ENCODE peak calls at places on chromosomes 12 and 14, in nine cellular contexts. One of them, this sample, is unnamed.

GRCh38 chr14:75877292-75877691 is 104.5 kb downstream of the TGFB3 start:
- DNase-seq in NCI-H1092 treated with DMSO at 0.1 percent for 48 hours: no peak
- DNase-seq in activated CD4-positive, CD25-positive, alpha-beta regulatory T cell treated with anti-CD3 and anti-CD28 coated beads, Interleukin-2, amount 50 U/mL, for 16 hours: no peak
- DNase-seq in bronchial epithelial cell: peak
- DNase-seq in NCI-H2107: no peak
- DNase-seq in endodermal cell: no peak
- DNase-seq in HuH-7.5: no peak
- DNase-seq in endothelial cell of umbilical vein: no peak
- DNase-seq in T-helper 1 cell: no peak
- DNase-seq in this sample: no peak

GRCh38 chr12:105812356-105812755 is 326.4 kb downstream of the NUAK1 start:
- DNase-seq in NCI-H1092 treated with DMSO at 0.1 percent for 48 hours: no peak
- DNase-seq in activated CD4-positive, CD25-positive, alpha-beta regulatory T cell treated with anti-CD3 and anti-CD28 coated beads, Interleukin-2, amount 50 U/mL, for 16 hours: no peak
- DNase-seq in bronchial epithelial cell: no peak
- DNase-seq in NCI-H2107: no peak
- DNase-seq in endodermal cell: no peak
- DNase-seq in HuH-7.5: no peak
- DNase-seq in endothelial cell of umbilical vein: no peak
- DNase-seq in T-helper 1 cell: no peak
- DNase-seq in this sample: no peak

GRCh38 chr14:74747237-74747636 is 15.9 kb upstream of the YLPM1 start:
- DNase-seq in NCI-H1092 treated with DMSO at 0.1 percent for 48 hours: no peak
- DNase-seq in activated CD4-positive, CD25-positive, alpha-beta regulatory T cell treated with anti-CD3 and anti-CD28 coated beads, Interleukin-2, amount 50 U/mL, for 16 hours: no peak
- DNase-seq in bronchial epithelial cell: no peak
- DNase-seq in NCI-H2107: no peak
- DNase-seq in endodermal cell: no peak
- DNase-seq in HuH-7.5: no peak
- DNase-seq in endothelial cell of umbilical vein: no peak
- DNase-seq in T-helper 1 cell: no peak
- DNase-seq in this sample: no peak

GRCh38 chr14:90924618-90925345 is 108.6 kb upstream of the TTC7B start:
- DNase-seq in NCI-H1092 treated with DMSO at 0.1 percent for 48 hours: no peak
- DNase-seq in activated CD4-positive, CD25-positive, alpha-beta regulatory T cell treated with anti-CD3 and anti-CD28 coated beads, Interleukin-2, amount 50 U/mL, for 16 hours: no peak
- DNase-seq in bronchial epithelial cell: peak
- DNase-seq in NCI-H2107: no peak
- DNase-seq in endodermal cell: no peak
- DNase-seq in HuH-7.5: no peak
- DNase-seq in endothelial cell of umbilical vein: no peak
- DNase-seq in T-helper 1 cell: no peak
- DNase-seq in this sample: no peak

GRCh38 chr14:95533822-95534221 is 1.0 kb upstream of the GLRX5 start:
- DNase-seq in NCI-H1092 treated with DMSO at 0.1 percent for 48 hours: no peak
- DNase-seq in activated CD4-positive, CD25-positive, alpha-beta regulatory T cell treated with anti-CD3 and anti-CD28 coated beads, Interleukin-2, amount 50 U/mL, for 16 hours: no peak
- DNase-seq in bronchial epithelial cell: no peak
- DNase-seq in NCI-H2107: no peak
- DNase-seq in endodermal cell: peak
- DNase-seq in HuH-7.5: no peak
- DNase-seq in endothelial cell of umbilical vein: no peak
- DNase-seq in T-helper 1 cell: no peak
- DNase-seq in this sample: no peak

GRCh38 chr12:80230068-80230467 is 130.7 kb downstream of the OTOGL start:
- DNase-seq in NCI-H1092 treated with DMSO at 0.1 percent for 48 hours: no peak
- DNase-seq in activated CD4-positive, CD25-positive, alpha-beta regulatory T cell treated with anti-CD3 and anti-CD28 coated beads, Interleukin-2, amount 50 U/mL, for 16 hours: no peak
- DNase-seq in bronchial epithelial cell: no peak
- DNase-seq in NCI-H2107: no peak
- DNase-seq in endodermal cell: peak
- DNase-seq in HuH-7.5: no peak
- DNase-seq in endothelial cell of umbilical vein: peak
- DNase-seq in T-helper 1 cell: no peak
- DNase-seq in this sample: no peak

GRCh38 chr12:108457734-108458361 is 57.2 kb upstream of the FICD start:
- DNase-seq in NCI-H1092 treated with DMSO at 0.1 percent for 48 hours: no peak
- DNase-seq in activated CD4-positive, CD25-positive, alpha-beta regulatory T cell treated with anti-CD3 and anti-CD28 coated beads, Interleukin-2, amount 50 U/mL, for 16 hours: no peak
- DNase-seq in bronchial epithelial cell: no peak
- DNase-seq in NCI-H2107: no peak
- DNase-seq in endodermal cell: peak
- DNase-seq in HuH-7.5: no peak
- DNase-seq in endothelial cell of umbilical vein: no peak
- DNase-seq in T-helper 1 cell: no peak
- DNase-seq in this sample: no peak

GRCh38 chr14:24150061-24150460 is 2.8 kb downstream of the RNF31 start:
- DNase-seq in NCI-H1092 treated with DMSO at 0.1 percent for 48 hours: no peak
- DNase-seq in activated CD4-positive, CD25-positive, alpha-beta regulatory T cell treated with anti-CD3 and anti-CD28 coated beads, Interleukin-2, amount 50 U/mL, for 16 hours: no peak
- DNase-seq in bronchial epithelial cell: no peak
- DNase-seq in NCI-H2107: no peak
- DNase-seq in endodermal cell: no peak
- DNase-seq in HuH-7.5: no peak
- DNase-seq in endothelial cell of umbilical vein: no peak
- DNase-seq in T-helper 1 cell: no peak
- DNase-seq in this sample: no peak

GRCh38 chr14:57009585-57010515 is 199.6 kb upstream of the OTX2 start:
- DNase-seq in NCI-H1092 treated with DMSO at 0.1 percent for 48 hours: no peak
- DNase-seq in activated CD4-positive, CD25-positive, alpha-beta regulatory T cell treated with anti-CD3 and anti-CD28 coated beads, Interleukin-2, amount 50 U/mL, for 16 hours: no peak
- DNase-seq in bronchial epithelial cell: peak
- DNase-seq in NCI-H2107: no peak
- DNase-seq in endodermal cell: no peak
- DNase-seq in HuH-7.5: no peak
- DNase-seq in endothelial cell of umbilical vein: no peak
- DNase-seq in T-helper 1 cell: no peak
- DNase-seq in this sample: no peak

GRCh38 chr14:79605863-79606262 is 605.4 kb downstream of the DIO2 start:
- DNase-seq in NCI-H1092 treated with DMSO at 0.1 percent for 48 hours: peak
- DNase-seq in activated CD4-positive, CD25-positive, alpha-beta regulatory T cell treated with anti-CD3 and anti-CD28 coated beads, Interleukin-2, amount 50 U/mL, for 16 hours: no peak
- DNase-seq in bronchial epithelial cell: no peak
- DNase-seq in NCI-H2107: peak
- DNase-seq in endodermal cell: no peak
- DNase-seq in HuH-7.5: no peak
- DNase-seq in endothelial cell of umbilical vein: no peak
- DNase-seq in T-helper 1 cell: no peak
- DNase-seq in this sample: no peak

GRCh38 chr12:25585021-25585523 is 32.0 kb upstream of the LMNTD1 start:
- DNase-seq in NCI-H1092 treated with DMSO at 0.1 percent for 48 hours: no peak
- DNase-seq in activated CD4-positive, CD25-positive, alpha-beta regulatory T cell treated with anti-CD3 and anti-CD28 coated beads, Interleukin-2, amount 50 U/mL, for 16 hours: no peak
- DNase-seq in bronchial epithelial cell: peak
- DNase-seq in NCI-H2107: no peak
- DNase-seq in endodermal cell: no peak
- DNase-seq in HuH-7.5: no peak
- DNase-seq in endothelial cell of umbilical vein: peak
- DNase-seq in T-helper 1 cell: no peak
- DNase-seq in this sample: no peak

GRCh38 chr12:75349946-75350345 is 15.5 kb downstream of the GLIPR1L1 start:
- DNase-seq in NCI-H1092 treated with DMSO at 0.1 percent for 48 hours: no peak
- DNase-seq in activated CD4-positive, CD25-positive, alpha-beta regulatory T cell treated with anti-CD3 and anti-CD28 coated beads, Interleukin-2, amount 50 U/mL, for 16 hours: no peak
- DNase-seq in bronchial epithelial cell: no peak
- DNase-seq in NCI-H2107: no peak
- DNase-seq in endodermal cell: peak
- DNase-seq in HuH-7.5: no peak
- DNase-seq in endothelial cell of umbilical vein: no peak
- DNase-seq in T-helper 1 cell: no peak
- DNase-seq in this sample: no peak

GRCh38 chr12:14873440-14874185 is 12.0 kb downstream of the MGP start:
- DNase-seq in NCI-H1092 treated with DMSO at 0.1 percent for 48 hours: no peak
- DNase-seq in activated CD4-positive, CD25-positive, alpha-beta regulatory T cell treated with anti-CD3 and anti-CD28 coated beads, Interleukin-2, amount 50 U/mL, for 16 hours: no peak
- DNase-seq in bronchial epithelial cell: no peak
- DNase-seq in NCI-H2107: no peak
- DNase-seq in endodermal cell: no peak
- DNase-seq in HuH-7.5: no peak
- DNase-seq in endothelial cell of umbilical vein: no peak
- DNase-seq in T-helper 1 cell: no peak
- DNase-seq in this sample: no peak

GRCh38 chr14:94043756-94044475 is 17.8 kb downstream of the OTUB2 start:
- DNase-seq in NCI-H1092 treated with DMSO at 0.1 percent for 48 hours: no peak
- DNase-seq in activated CD4-positive, CD25-positive, alpha-beta regulatory T cell treated with anti-CD3 and anti-CD28 coated beads, Interleukin-2, amount 50 U/mL, for 16 hours: no peak
- DNase-seq in bronchial epithelial cell: no peak
- DNase-seq in NCI-H2107: no peak
- DNase-seq in endodermal cell: no peak
- DNase-seq in HuH-7.5: no peak
- DNase-seq in endothelial cell of umbilical vein: no peak
- DNase-seq in T-helper 1 cell: no peak
- DNase-seq in this sample: no peak

GRCh38 chr14:28766505-28767238 is at the start of gene FOXG1:
- DNase-seq in NCI-H1092 treated with DMSO at 0.1 percent for 48 hours: peak
- DNase-seq in activated CD4-positive, CD25-positive, alpha-beta regulatory T cell treated with anti-CD3 and anti-CD28 coated beads, Interleukin-2, amount 50 U/mL, for 16 hours: no peak
- DNase-seq in bronchial epithelial cell: no peak
- DNase-seq in NCI-H2107: peak
- DNase-seq in endodermal cell: peak
- DNase-seq in HuH-7.5: peak
- DNase-seq in endothelial cell of umbilical vein: no peak
- DNase-seq in T-helper 1 cell: no peak
- DNase-seq in this sample: no peak

GRCh38 chr12:123973552-123974341 is 732 bp downstream of the ZNF664 start:
- DNase-seq in NCI-H1092 treated with DMSO at 0.1 percent for 48 hours: no peak
- DNase-seq in activated CD4-positive, CD25-positive, alpha-beta regulatory T cell treated with anti-CD3 and anti-CD28 coated beads, Interleukin-2, amount 50 U/mL, for 16 hours: no peak
- DNase-seq in bronchial epithelial cell: no peak
- DNase-seq in NCI-H2107: no peak
- DNase-seq in endodermal cell: peak
- DNase-seq in HuH-7.5: peak
- DNase-seq in endothelial cell of umbilical vein: peak
- DNase-seq in T-helper 1 cell: peak
- DNase-seq in this sample: peak

GRCh38 chr12:12559699-12560296 is 2.9 kb downstream of the DUSP16 start:
- DNase-seq in NCI-H1092 treated with DMSO at 0.1 percent for 48 hours: no peak
- DNase-seq in activated CD4-positive, CD25-positive, alpha-beta regulatory T cell treated with anti-CD3 and anti-CD28 coated beads, Interleukin-2, amount 50 U/mL, for 16 hours: no peak
- DNase-seq in bronchial epithelial cell: no peak
- DNase-seq in NCI-H2107: no peak
- DNase-seq in endodermal cell: no peak
- DNase-seq in HuH-7.5: no peak
- DNase-seq in endothelial cell of umbilical vein: no peak
- DNase-seq in T-helper 1 cell: no peak
- DNase-seq in this sample: no peak

GRCh38 chr14:105979446-105979845 is 453.1 kb downstream of the TMEM121 start:
- DNase-seq in NCI-H1092 treated with DMSO at 0.1 percent for 48 hours: peak
- DNase-seq in activated CD4-positive, CD25-positive, alpha-beta regulatory T cell treated with anti-CD3 and anti-CD28 coated beads, Interleukin-2, amount 50 U/mL, for 16 hours: no peak
- DNase-seq in bronchial epithelial cell: no peak
- DNase-seq in NCI-H2107: peak
- DNase-seq in endodermal cell: no peak
- DNase-seq in HuH-7.5: no peak
- DNase-seq in endothelial cell of umbilical vein: no peak
- DNase-seq in T-helper 1 cell: no peak
- DNase-seq in this sample: no peak

GRCh38 chr12:117118838-117119591 is 19.8 kb upstream of the TESC start:
- DNase-seq in NCI-H1092 treated with DMSO at 0.1 percent for 48 hours: peak
- DNase-seq in activated CD4-positive, CD25-positive, alpha-beta regulatory T cell treated with anti-CD3 and anti-CD28 coated beads, Interleukin-2, amount 50 U/mL, for 16 hours: no peak
- DNase-seq in bronchial epithelial cell: no peak
- DNase-seq in NCI-H2107: peak
- DNase-seq in endodermal cell: peak
- DNase-seq in HuH-7.5: no peak
- DNase-seq in endothelial cell of umbilical vein: no peak
- DNase-seq in T-helper 1 cell: no peak
- DNase-seq in this sample: no peak

GRCh38 chr12:83461326-83461985 is 774.8 kb downstream of the TMTC2 start:
- DNase-seq in NCI-H1092 treated with DMSO at 0.1 percent for 48 hours: no peak
- DNase-seq in activated CD4-positive, CD25-positive, alpha-beta regulatory T cell treated with anti-CD3 and anti-CD28 coated beads, Interleukin-2, amount 50 U/mL, for 16 hours: no peak
- DNase-seq in bronchial epithelial cell: peak
- DNase-seq in NCI-H2107: no peak
- DNase-seq in endodermal cell: no peak
- DNase-seq in HuH-7.5: no peak
- DNase-seq in endothelial cell of umbilical vein: no peak
- DNase-seq in T-helper 1 cell: no peak
- DNase-seq in this sample: no peak

GRCh38 chr12:91381309-91381804 is 198.7 kb upstream of the DCN start:
- DNase-seq in NCI-H1092 treated with DMSO at 0.1 percent for 48 hours: no peak
- DNase-seq in activated CD4-positive, CD25-positive, alpha-beta regulatory T cell treated with anti-CD3 and anti-CD28 coated beads, Interleukin-2, amount 50 U/mL, for 16 hours: no peak
- DNase-seq in bronchial epithelial cell: peak
- DNase-seq in NCI-H2107: no peak
- DNase-seq in endodermal cell: peak
- DNase-seq in HuH-7.5: no peak
- DNase-seq in endothelial cell of umbilical vein: peak
- DNase-seq in T-helper 1 cell: no peak
- DNase-seq in this sample: no peak

GRCh38 chr12:52151859-52152783 is 39.7 kb downstream of the KRT80 start:
- DNase-seq in NCI-H1092 treated with DMSO at 0.1 percent for 48 hours: no peak
- DNase-seq in activated CD4-positive, CD25-positive, alpha-beta regulatory T cell treated with anti-CD3 and anti-CD28 coated beads, Interleukin-2, amount 50 U/mL, for 16 hours: peak
- DNase-seq in bronchial epithelial cell: peak
- DNase-seq in NCI-H2107: no peak
- DNase-seq in endodermal cell: peak
- DNase-seq in HuH-7.5: peak
- DNase-seq in endothelial cell of umbilical vein: peak
- DNase-seq in T-helper 1 cell: peak
- DNase-seq in this sample: peak

GRCh38 chr12:22658214-22658613 is 33.2 kb downstream of the ETNK1 start:
- DNase-seq in NCI-H1092 treated with DMSO at 0.1 percent for 48 hours: no peak
- DNase-seq in activated CD4-positive, CD25-positive, alpha-beta regulatory T cell treated with anti-CD3 and anti-CD28 coated beads, Interleukin-2, amount 50 U/mL, for 16 hours: no peak
- DNase-seq in bronchial epithelial cell: peak
- DNase-seq in NCI-H2107: no peak
- DNase-seq in endodermal cell: no peak
- DNase-seq in HuH-7.5: no peak
- DNase-seq in endothelial cell of umbilical vein: peak
- DNase-seq in T-helper 1 cell: no peak
- DNase-seq in this sample: no peak

GRCh38 chr12:77104792-77105191 is 39.4 kb upstream of the E2F7 start:
- DNase-seq in NCI-H1092 treated with DMSO at 0.1 percent for 48 hours: no peak
- DNase-seq in activated CD4-positive, CD25-positive, alpha-beta regulatory T cell treated with anti-CD3 and anti-CD28 coated beads, Interleukin-2, amount 50 U/mL, for 16 hours: no peak
- DNase-seq in bronchial epithelial cell: peak
- DNase-seq in NCI-H2107: no peak
- DNase-seq in endodermal cell: no peak
- DNase-seq in HuH-7.5: no peak
- DNase-seq in endothelial cell of umbilical vein: peak
- DNase-seq in T-helper 1 cell: no peak
- DNase-seq in this sample: no peak

GRCh38 chr14:60488175-60488574 is 2.3 kb upstream of the C14orf39 start:
- DNase-seq in NCI-H1092 treated with DMSO at 0.1 percent for 48 hours: peak
- DNase-seq in activated CD4-positive, CD25-positive, alpha-beta regulatory T cell treated with anti-CD3 and anti-CD28 coated beads, Interleukin-2, amount 50 U/mL, for 16 hours: no peak
- DNase-seq in bronchial epithelial cell: peak
- DNase-seq in NCI-H2107: no peak
- DNase-seq in endodermal cell: no peak
- DNase-seq in HuH-7.5: no peak
- DNase-seq in endothelial cell of umbilical vein: no peak
- DNase-seq in T-helper 1 cell: no peak
- DNase-seq in this sample: no peak

GRCh38 chr14:37246427-37246829 is 48.7 kb downstream of the MIPOL1 start:
- DNase-seq in NCI-H1092 treated with DMSO at 0.1 percent for 48 hours: peak
- DNase-seq in activated CD4-positive, CD25-positive, alpha-beta regulatory T cell treated with anti-CD3 and anti-CD28 coated beads, Interleukin-2, amount 50 U/mL, for 16 hours: no peak
- DNase-seq in bronchial epithelial cell: peak
- DNase-seq in NCI-H2107: no peak
- DNase-seq in endodermal cell: no peak
- DNase-seq in HuH-7.5: peak
- DNase-seq in endothelial cell of umbilical vein: peak
- DNase-seq in T-helper 1 cell: no peak
- DNase-seq in this sample: no peak

GRCh38 chr14:50471838-50472465 is 60.4 kb downstream of the MAP4K5 start:
- DNase-seq in NCI-H1092 treated with DMSO at 0.1 percent for 48 hours: no peak
- DNase-seq in activated CD4-positive, CD25-positive, alpha-beta regulatory T cell treated with anti-CD3 and anti-CD28 coated beads, Interleukin-2, amount 50 U/mL, for 16 hours: no peak
- DNase-seq in bronchial epithelial cell: no peak
- DNase-seq in NCI-H2107: no peak
- DNase-seq in endodermal cell: no peak
- DNase-seq in HuH-7.5: no peak
- DNase-seq in endothelial cell of umbilical vein: no peak
- DNase-seq in T-helper 1 cell: no peak
- DNase-seq in this sample: no peak

GRCh38 chr14:34211732-34212131 is 250.3 kb downstream of the SPTSSA start:
- DNase-seq in NCI-H1092 treated with DMSO at 0.1 percent for 48 hours: no peak
- DNase-seq in activated CD4-positive, CD25-positive, alpha-beta regulatory T cell treated with anti-CD3 and anti-CD28 coated beads, Interleukin-2, amount 50 U/mL, for 16 hours: no peak
- DNase-seq in bronchial epithelial cell: peak
- DNase-seq in NCI-H2107: no peak
- DNase-seq in endodermal cell: no peak
- DNase-seq in HuH-7.5: no peak
- DNase-seq in endothelial cell of umbilical vein: no peak
- DNase-seq in T-helper 1 cell: no peak
- DNase-seq in this sample: no peak

GRCh38 chr14:103084021-103084919 is at the start of gene LBHD2:
- DNase-seq in NCI-H1092 treated with DMSO at 0.1 percent for 48 hours: no peak
- DNase-seq in activated CD4-positive, CD25-positive, alpha-beta regulatory T cell treated with anti-CD3 and anti-CD28 coated beads, Interleukin-2, amount 50 U/mL, for 16 hours: no peak
- DNase-seq in bronchial epithelial cell: no peak
- DNase-seq in NCI-H2107: no peak
- DNase-seq in endodermal cell: peak
- DNase-seq in HuH-7.5: no peak
- DNase-seq in endothelial cell of umbilical vein: no peak
- DNase-seq in T-helper 1 cell: no peak
- DNase-seq in this sample: no peak